ENCODE peak calls at places on chromosomes 2 and 18, in eight cellular contexts. Y is H9, F is pancreas, C is body of pancreas, U is PC-9, N is psoas muscle, D is left ventricle myocardium inferior, W is neural progenitor cell. Q is an unnamed sample.

GRCh38 chr2:36587556-36587955 is 10.4 kb downstream of the FEZ2 start:
- DNase-seq in W (no peak), Y (no peak), F (no peak), N (no peak), U (no peak), C (no peak), D (no peak), Q (no peak)

GRCh38 chr2:236568068-236568921 is 1.3 kb upstream of the ACKR3 start:
- DNase-seq in F (peak; percentile 54), D (peak; percentile 69), C (peak; percentile 57), N (peak; percentile 82), W (peak; percentile 51), Y (no peak), U (peak; percentile 47), Q (peak; percentile 71)

GRCh38 chr18:73724908-73725307 is 422.7 kb downstream of the FBXO15 start:
- DNase-seq in C (no peak), N (no peak), Y (no peak), W (no peak), F (no peak), D (no peak), U (no peak), Q (no peak)

GRCh38 chr2:164015328-164016123 is 279.7 kb upstream of the FIGN start:
- DNase-seq in W (peak; percentile 19), C (no peak), U (no peak), Y (no peak), F (no peak), N (no peak), D (no peak), Q (peak; percentile 16)

GRCh38 chr2:37675006-37675405 is 3.6 kb upstream of the CDC42EP3 start:
- DNase-seq in Y (no peak), D (no peak), C (no peak), U (no peak), N (no peak), F (no peak), W (no peak), Q (no peak)

GRCh38 chr18:47215554-47216138 is 35.8 kb downstream of the SKOR2 start:
- DNase-seq in D (no peak), U (no peak), W (peak; percentile 76), C (peak; percentile 12), N (no peak), F (peak; percentile 23), Y (no peak), Q (no peak)

GRCh38 chr2:158726906-158727592 is 68.1 kb upstream of the DAPL1 start:
- DNase-seq in C (no peak), N (peak; percentile 67), D (peak; percentile 33), U (no peak), F (no peak), W (peak; percentile 30), Y (no peak), Q (no peak)

GRCh38 chr2:44110444-44110843 is 58.2 kb upstream of the PPM1B start:
- DNase-seq in W (no peak), U (no peak), N (no peak), Y (no peak), F (no peak), D (no peak), C (no peak), Q (no peak)

GRCh38 chr2:26495705-26496271 is 17.9 kb upstream of the OTOF start:
- DNase-seq in W (peak; percentile 89), U (peak; percentile 20), D (no peak), F (peak; percentile 27), N (no peak), C (no peak), Y (peak; percentile 52), Q (no peak)

GRCh38 chr2:16081316-16082200 is 141.2 kb downstream of the MYCN start:
- DNase-seq in N (no peak), W (peak; percentile 34), Y (no peak), U (no peak), F (no peak), C (no peak), D (no peak), Q (no peak)

GRCh38 chr2:73249636-73250035 is 15.5 kb downstream of the CCT7 start:
- DNase-seq in F (no peak), N (no peak), W (no peak), C (no peak), Y (no peak), U (no peak), D (no peak), Q (no peak)

GRCh38 chr2:37506407-37507068 is 162.1 kb downstream of the QPCT start:
- DNase-seq in D (no peak), U (no peak), W (no peak), C (no peak), N (no peak), F (no peak), Y (no peak), Q (no peak)

GRCh38 chr2:207747653-207748560 is 21.8 kb downstream of the FZD5 start:
- DNase-seq in F (peak; percentile 43), C (no peak), N (no peak), D (no peak), W (no peak), Y (no peak), U (no peak), Q (no peak)

GRCh38 chr2:207750315-207750714 is 19.4 kb downstream of the FZD5 start:
- DNase-seq in U (no peak), C (no peak), Y (no peak), N (no peak), D (no peak), W (no peak), F (no peak), Q (no peak)

GRCh38 chr2:207750876-207751275 is 18.8 kb downstream of the FZD5 start:
- DNase-seq in N (no peak), C (no peak), U (no peak), F (no peak), Y (no peak), D (no peak), W (no peak), Q (no peak)

GRCh38 chr2:207749873-207750272 is 19.8 kb downstream of the FZD5 start:
- DNase-seq in Y (no peak), C (no peak), N (no peak), D (no peak), F (no peak), W (no peak), U (no peak), Q (no peak)

DNA sequence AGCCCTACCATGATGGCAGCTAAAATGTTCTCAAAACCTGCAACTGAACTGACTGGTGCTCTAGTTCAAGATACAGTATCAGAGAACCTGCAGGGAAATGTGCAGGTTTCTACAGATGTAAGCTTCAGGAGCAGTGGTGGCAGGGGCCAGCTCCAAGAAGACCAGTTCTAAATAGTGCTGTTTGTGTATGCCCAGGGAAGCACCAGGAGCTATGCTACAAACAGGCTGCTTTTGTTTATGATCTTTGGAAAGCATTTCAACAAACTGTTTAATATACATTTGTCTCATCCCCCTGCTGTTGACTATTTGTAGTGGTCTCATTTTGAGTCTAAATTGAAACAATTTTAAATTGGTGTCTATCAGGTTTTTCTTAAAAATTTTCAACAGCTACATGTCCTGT is 20.7 kb downstream of the FZD5 start:
- DNase-seq in D (no peak), N (no peak), U (no peak), C (no peak), Y (no peak), W (no peak), F (no peak), Q (no peak)
- H3K4me1 ChIP-seq in D (no peaks in the 10 kb centered on the region), N (no peaks in the 10 kb centered on the region), U (peaks cover 21% of the 10 kb centered on the region), C (peaks cover 49% of the 10 kb centered on the region), Y (no peaks in the 10 kb centered on the region), W (peaks cover 13% of the 10 kb centered on the region), F (peaks cover 20% of the 10 kb centered on the region), Q (no peaks in the 10 kb centered on the region)

DNA sequence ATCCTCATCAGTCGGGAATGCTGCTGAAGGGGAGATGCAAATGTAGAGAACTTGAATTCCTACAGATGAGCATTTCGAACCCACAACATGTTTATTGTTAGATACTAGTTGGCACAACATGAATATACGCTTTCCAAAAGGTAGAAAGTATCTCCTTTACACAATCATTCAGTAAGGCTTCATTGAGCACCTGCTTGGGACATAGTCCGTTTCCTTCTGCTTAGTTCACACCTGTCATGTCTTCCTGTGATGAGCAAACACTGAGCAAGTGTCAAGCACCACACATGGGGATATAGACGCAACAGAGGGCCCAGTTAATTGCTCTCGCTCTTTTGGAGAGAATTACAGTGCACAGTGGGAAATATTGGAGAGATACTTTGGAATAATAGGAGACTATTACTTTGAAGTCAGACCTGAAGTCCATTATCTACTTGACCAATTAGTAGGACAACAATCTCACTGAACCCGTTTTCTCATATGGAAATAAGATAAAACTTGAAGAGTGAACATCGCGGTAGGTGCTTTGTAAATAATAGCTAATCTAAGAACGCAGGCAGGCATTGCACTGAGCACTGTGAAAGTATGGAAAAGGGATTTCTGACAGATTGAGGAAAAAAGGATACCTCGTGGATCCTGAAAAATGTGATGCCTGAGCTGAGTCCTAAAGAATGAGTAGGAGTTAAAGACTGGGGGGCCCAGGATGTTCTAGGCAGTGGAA is 1.2 kb downstream of the CPSF3 start:
- DNase-seq in D (no peak), W (no peak), Y (no peak), N (no peak), F (no peak), C (no peak), U (no peak), Q (no peak)
- H3K4me1 ChIP-seq in D (peaks cover 53% of the 10 kb centered on the region), W (peaks cover 11% of the 10 kb centered on the region), Y (no peaks in the 10 kb centered on the region), N (peaks cover 31% of the 10 kb centered on the region), F (peaks cover 6% of the 10 kb centered on the region), C (peaks cover 19% of the 10 kb centered on the region), U (peaks cover 22% of the 10 kb centered on the region), Q (peaks cover 44% of the 10 kb centered on the region)

GRCh38 chr2:216551234-216551633 is 52.6 kb downstream of the RPL37A start:
- DNase-seq in D (no peak), U (no peak), C (no peak), Y (no peak), N (no peak), W (no peak), F (no peak), Q (no peak)
- H3K4me1 ChIP-seq in D (peaks cover 64% of the 10 kb centered on the region), U (no peaks in the 10 kb centered on the region), C (peaks cover 41% of the 10 kb centered on the region), Y (peaks cover 11% of the 10 kb centered on the region), N (peaks cover 24% of the 10 kb centered on the region), W (peaks cover 15% of the 10 kb centered on the region), F (peaks cover 11% of the 10 kb centered on the region), Q (peaks cover 63% of the 10 kb centered on the region)

GRCh38 chr2:120405769-120406119 is 59.8 kb downstream of the INHBB start:
- DNase-seq in C (no peak), N (no peak), D (no peak), F (no peak), W (no peak), U (no peak), Y (no peak), Q (no peak)

GRCh38 chr2:120403676-120404075 is 57.7 kb downstream of the INHBB start:
- DNase-seq in C (no peak), U (peak; percentile 91), F (no peak), Y (no peak), W (no peak), N (no peak), D (no peak), Q (no peak)

GRCh38 chr2:120406566-120406965 is 60.6 kb downstream of the INHBB start:
- DNase-seq in W (no peak), N (no peak), U (peak; percentile 54), D (no peak), F (no peak), C (no peak), Y (no peak), Q (no peak)

GRCh38 chr2:120404274-120404673 is 58.3 kb downstream of the INHBB start:
- DNase-seq in N (no peak), W (no peak), Y (no peak), F (no peak), C (no peak), U (no peak), D (no peak), Q (no peak)

GRCh38 chr2:120404941-120405768 is 59.2 kb downstream of the INHBB start:
- DNase-seq in D (no peak), N (no peak), Y (no peak), U (no peak), F (no peak), C (no peak), W (no peak), Q (no peak)
- H3K4me1 ChIP-seq in D (no peaks in the 10 kb centered on the region), N (no peaks in the 10 kb centered on the region), Y (no peaks in the 10 kb centered on the region), U (peaks cover 52% of the 10 kb centered on the region), F (no peaks in the 10 kb centered on the region), C (no peaks in the 10 kb centered on the region), W (no peaks in the 10 kb centered on the region), Q (no peaks in the 10 kb centered on the region)

GRCh38 chr2:46983065-46983801 is 67.6 kb upstream of the MCFD2 start:
- DNase-seq in U (no peak), W (no peak), Y (no peak), N (no peak), F (peak; percentile 37), D (peak; percentile 32), C (peak; percentile 43), Q (no peak)
- H3K4me1 ChIP-seq in U (peaks cover 68% of the 10 kb centered on the region), W (peaks cover 20% of the 10 kb centered on the region), Y (peaks cover 4% of the 10 kb centered on the region), N (peaks cover 32% of the 10 kb centered on the region), F (peaks cover 28% of the 10 kb centered on the region), D (peaks cover 72% of the 10 kb centered on the region), C (peaks cover 84% of the 10 kb centered on the region), Q (peaks cover 63% of the 10 kb centered on the region)